ENCODE peak calls at places on chromosomes 13 and 19, in six cellular contexts. S is neuronal stem cell, P is trophoblast cell, X is H9, J is IMR-90, H is H1. N is an unnamed sample.

GRCh38 chr13:31172001-31172400 is 10.3 kb upstream of the HSPH1 start:
- DNase-seq in S (no peak), P (peak), X (no peak), J (peak), H (no peak), N (no peak)

GRCh38 chr13:76350399-76350798 is 535.8 kb downstream of the KCTD12 start:
- DNase-seq in S (no peak), P (peak), X (no peak), J (peak), H (no peak), N (no peak)

GRCh38 chr19:28037186-28037585 is 1175.8 kb downstream of the UQCRFS1 start:
- DNase-seq in S (no peak), P (no peak), X (no peak), J (no peak), H (no peak), N (no peak)

GRCh38 chr19:50858896-50859295 is 4.2 kb downstream of the KLK3 start:
- DNase-seq in S (no peak), P (no peak), X (peak), J (no peak), H (no peak), N (no peak)

GRCh38 chr19:58353717-58354477 is 605 bp upstream of the A1BG start:
- DNase-seq in S (no peak), P (no peak), X (no peak), J (no peak), H (no peak), N (no peak)

GRCh38 chr19:29596885-29597525 is 9.1 kb upstream of the POP4 start:
- DNase-seq in S (peak), P (peak), X (no peak), J (peak), H (no peak), N (peak)

GRCh38 chr19:31598730-31599238 is 249.5 kb upstream of the TSHZ3 start:
- DNase-seq in S (no peak), P (no peak), X (no peak), J (no peak), H (no peak), N (no peak)

GRCh38 chr13:36134632-36135031 is 3.5 kb upstream of the DCLK1 start:
- DNase-seq in S (no peak), P (no peak), X (no peak), J (no peak), H (no peak), N (no peak)

GRCh38 chr19:50332264-50333038 is 3.3 kb upstream of the KCNC3 start:
- DNase-seq in S (no peak), P (peak), X (peak), J (no peak), H (peak), N (peak)

GRCh38 chr19:16895467-16896097 is 6.8 kb downstream of the F2RL3 start:
- DNase-seq in S (peak), P (peak), X (no peak), J (no peak), H (no peak), N (no peak)

GRCh38 chr13:30408319-30409101 is 13.8 kb upstream of the UBE2L5 start:
- DNase-seq in S (peak), P (peak), X (peak), J (peak), H (peak), N (peak)

GRCh38 chr13:63910406-63910957 is 2494.8 kb upstream of the PCDH20 start:
- DNase-seq in S (peak), P (peak), X (peak), J (peak), H (peak), N (peak)

GRCh38 chr19:15288146-15288963 is 44.0 kb downstream of the BRD4 start:
- DNase-seq in S (no peak), P (no peak), X (no peak), J (peak), H (no peak), N (no peak)

GRCh38 chr19:17889609-17890214 is 18.0 kb downstream of the SLC5A5 start:
- DNase-seq in S (peak), P (peak), X (peak), J (peak), H (peak), N (peak)

GRCh38 chr13:99298056-99298455 is 9.1 kb downstream of the GPR183 start:
- DNase-seq in S (no peak), P (no peak), X (no peak), J (no peak), H (no peak), N (no peak)

GRCh38 chr19:20315543-20315942 is 148.5 kb downstream of the ZNF486 start:
- DNase-seq in S (no peak), P (no peak), X (no peak), J (no peak), H (no peak), N (no peak)

GRCh38 chr13:50106559-50106958 is 91.3 kb downstream of the KCNRG start:
- DNase-seq in S (no peak), P (no peak), X (no peak), J (no peak), H (no peak), N (no peak)

GRCh38 chr19:49559928-49560327 is 20.4 kb downstream of the NOSIP start:
- DNase-seq in S (no peak), P (no peak), X (peak), J (no peak), H (no peak), N (no peak)

DNA sequence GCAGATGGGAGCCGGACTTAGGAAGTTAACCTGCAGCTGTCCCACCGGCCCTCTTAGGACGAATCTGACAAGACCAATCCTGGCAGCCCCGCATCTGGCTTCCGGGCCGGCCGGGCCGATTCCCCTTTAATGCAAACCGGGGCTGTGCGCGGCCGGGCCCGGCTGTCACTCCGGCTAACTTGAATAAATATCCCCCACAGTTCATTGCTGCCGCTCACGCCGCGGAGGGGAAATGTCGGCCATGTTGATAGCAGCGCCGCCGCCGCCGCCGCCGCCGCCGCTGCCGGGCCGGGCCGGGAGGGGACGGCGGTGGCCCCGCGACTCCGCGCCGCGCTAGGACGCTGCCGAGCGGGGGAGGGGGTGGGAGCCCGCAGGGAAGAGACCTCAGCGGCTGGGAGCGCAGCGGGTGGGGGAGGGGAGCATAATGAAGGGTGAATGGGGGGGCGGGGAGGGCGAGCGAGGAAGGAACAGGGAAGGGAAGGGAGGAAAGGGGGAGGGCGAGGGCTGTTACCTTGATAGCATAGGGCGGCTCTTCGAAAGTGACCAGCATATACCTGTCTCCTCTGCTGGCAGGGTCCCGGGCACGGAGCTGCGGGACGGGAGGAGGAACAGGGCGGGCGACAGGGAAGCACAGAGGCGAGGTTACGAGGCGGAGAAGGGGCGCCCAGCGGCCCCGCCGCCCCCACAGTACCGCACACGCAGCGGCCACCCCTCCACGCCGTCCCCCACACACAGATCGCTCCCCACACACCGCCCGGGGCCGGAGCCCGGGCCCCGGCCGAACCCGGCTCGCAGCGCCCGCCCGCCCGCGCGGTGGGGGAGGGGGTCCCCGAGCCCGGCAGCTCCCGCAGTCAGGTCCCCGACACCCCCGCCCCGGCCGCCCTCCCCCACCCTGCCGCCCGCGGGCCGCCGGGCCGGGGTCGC is 1.1 kb downstream of the INTS6 start:
- DNase-seq in S (peak), P (peak), X (peak), J (peak), H (peak), N (peak)
- H3K4ac ChIP-seq in S (peak), P (peak), X (no peak), J (peak), H (peak), N (peak)

DNA sequence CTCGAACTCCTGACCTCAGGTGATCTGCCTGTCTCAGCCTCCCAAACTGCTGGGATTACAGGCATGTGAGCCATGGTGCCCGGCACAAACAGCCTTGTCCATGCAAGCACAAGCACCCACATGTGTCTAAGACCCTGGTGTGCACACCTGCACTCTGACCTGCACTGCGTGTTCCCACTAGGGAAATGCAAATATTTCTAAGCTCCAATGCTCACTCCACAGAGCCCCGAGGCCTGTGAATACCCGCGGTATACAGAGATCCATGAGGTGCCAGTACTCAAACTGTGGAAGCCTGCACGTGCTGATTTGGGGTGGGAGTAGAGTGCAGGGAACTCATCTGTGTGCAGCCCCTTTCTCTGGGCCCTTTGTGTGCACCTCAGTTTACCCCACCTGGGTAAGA is 14.7 kb downstream of the GADD45B start:
- DNase-seq in S (no peak), P (no peak), X (no peak), J (no peak), H (no peak), N (no peak)
- H2AK5ac ChIP-seq in S (no peak), P (no peak), X (no peak), J (peak), H (no peak), N (no peak)

GRCh38 chr13:113296842-113297369 is at the start of gene LAMP1:
- DNase-seq in S (peak), P (peak), X (peak), J (peak), H (peak), N (peak)
- H3K4ac ChIP-seq in S (no peak), P (peak), X (no peak), J (peak), H (no peak), N (peak)

DNA sequence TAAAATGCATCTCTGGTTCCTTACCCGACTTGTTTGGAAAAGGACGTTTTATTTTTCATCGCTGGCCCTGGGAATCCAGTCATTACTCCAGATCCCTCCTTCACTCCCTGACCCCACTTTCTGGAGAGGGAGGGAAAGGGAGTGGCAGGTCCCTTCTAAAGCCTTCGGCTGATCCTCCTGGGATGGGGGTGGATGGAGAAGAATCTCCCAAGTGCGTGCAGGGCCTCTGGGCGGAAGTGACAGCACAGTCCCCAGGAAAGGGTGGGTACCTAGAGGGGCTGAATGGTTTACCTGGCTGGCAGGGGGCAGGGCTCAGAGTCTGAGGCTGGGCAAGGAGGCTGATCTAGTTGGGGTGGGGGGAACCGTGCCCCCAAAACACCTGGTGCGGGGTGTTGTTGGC is 3.2 kb upstream of the ZNF628 start:
- DNase-seq in S (no peak), P (no peak), X (no peak), J (no peak), H (no peak), N (no peak)
- H2AK5ac ChIP-seq in S (peak), P (no peak), X (no peak), J (no peak), H (peak), N (no peak)

DNA sequence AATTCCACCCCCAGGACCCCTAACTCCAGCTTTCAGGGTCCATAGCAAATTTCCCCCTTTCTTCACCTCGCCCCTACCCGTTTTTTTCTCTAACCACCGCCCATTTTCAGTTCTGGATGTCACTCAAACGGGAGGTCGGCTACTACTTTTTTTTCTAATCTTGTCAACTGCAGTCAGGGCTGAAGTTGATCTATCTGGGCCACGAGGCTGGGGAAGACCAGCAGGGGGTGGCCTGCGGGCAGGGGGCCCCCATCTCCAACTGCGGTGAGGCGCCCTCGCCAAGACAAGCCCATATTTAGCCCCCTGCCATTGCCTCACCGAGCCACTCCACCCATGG is 748 bp downstream of the LHFPL6 start:
- DNase-seq in S (no peak), P (no peak), X (no peak), J (no peak), H (no peak), N (no peak)
- H3K4ac ChIP-seq in S (no peak), P (peak), X (no peak), J (peak), H (no peak), N (no peak)

DNA sequence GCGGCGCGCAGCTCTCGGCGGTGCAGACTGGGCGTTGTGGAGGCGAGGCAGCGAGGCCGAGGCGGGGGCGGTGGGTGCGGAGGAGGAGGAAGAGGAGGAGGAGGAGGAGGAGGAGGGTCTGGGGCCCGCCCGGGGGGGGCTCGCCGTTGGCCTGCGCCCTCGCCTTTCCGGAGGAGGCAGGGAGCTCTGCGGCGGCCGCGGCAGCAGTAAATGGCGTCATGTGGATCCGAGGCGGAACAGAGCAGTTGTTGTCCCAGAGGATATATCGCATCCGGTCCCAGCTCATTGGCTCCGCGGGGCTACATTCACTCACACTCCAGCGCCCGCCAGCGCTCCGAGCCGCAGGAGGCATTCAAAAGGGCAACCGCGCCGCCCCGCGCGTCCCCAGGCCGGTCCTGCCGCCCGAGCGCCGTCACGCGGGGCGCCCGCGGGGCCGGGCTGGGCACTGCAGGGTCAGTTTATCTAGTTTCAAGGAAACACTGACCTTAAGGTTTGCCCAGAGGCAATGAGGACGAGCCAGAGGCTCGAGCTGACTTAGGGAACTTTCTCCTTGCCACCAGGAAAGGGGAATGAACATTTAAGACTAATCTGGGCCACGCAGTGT is at the start of gene SPRY2:
- DNase-seq in S (peak), P (peak), X (peak), J (peak), H (peak), N (peak)
- H2AK5ac ChIP-seq in S (peak), P (peak), X (no peak), J (peak), H (peak), N (no peak)

DNA sequence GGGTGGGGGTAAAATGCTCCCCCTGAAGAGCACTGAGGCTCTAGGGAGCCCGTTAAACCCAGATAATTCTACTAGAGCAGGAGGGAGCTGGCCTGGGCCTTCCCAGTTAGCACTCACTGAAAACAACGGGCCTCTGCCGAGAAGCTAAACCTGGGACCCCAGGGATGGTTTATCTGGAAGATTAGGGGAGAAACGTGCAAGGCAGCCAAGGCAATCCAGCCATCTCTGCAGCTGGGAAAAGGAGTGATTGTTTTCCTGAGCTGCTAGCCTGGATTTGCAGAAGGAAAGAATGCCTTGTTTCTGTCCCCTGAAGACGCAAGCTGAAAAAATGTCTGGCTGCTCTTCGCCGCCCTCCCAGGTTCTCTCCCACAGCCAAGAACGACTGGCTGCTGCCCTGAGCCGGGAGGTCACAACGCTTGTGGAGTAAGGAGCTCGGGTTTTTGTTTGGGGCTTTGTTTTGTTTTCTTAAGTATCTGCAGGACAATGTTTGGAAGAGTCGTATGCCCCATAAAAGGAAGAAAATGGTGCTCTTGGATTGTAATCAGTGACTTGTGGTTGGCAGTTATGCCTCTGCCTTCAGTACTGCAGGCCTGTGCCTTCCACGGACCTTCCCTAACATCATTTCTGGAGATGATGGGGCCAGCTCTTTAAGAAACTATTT is 31.5 kb downstream of the COL4A2 start:
- DNase-seq in S (peak), P (peak), X (no peak), J (peak), H (no peak), N (peak)
- H3K4ac ChIP-seq in S (no peak), P (no peak), X (no peak), J (peak), H (no peak), N (no peak)

GRCh38 chr19:1093811-1094553 is 1.2 kb downstream of the POLR2E start:
- DNase-seq in S (no peak), P (no peak), X (no peak), J (no peak), H (no peak), N (no peak)
- H2AK5ac ChIP-seq in S (no peak), P (no peak), X (no peak), J (peak), H (no peak), N (no peak)

GRCh38 chr19:12205296-12205695 is 42.4 kb downstream of the ZNF136 start:
- DNase-seq in S (no peak), P (no peak), X (no peak), J (no peak), H (no peak), N (no peak)
- H3K4ac ChIP-seq in S (no peak), P (no peak), X (no peak), J (no peak), H (no peak), N (no peak)

DNA sequence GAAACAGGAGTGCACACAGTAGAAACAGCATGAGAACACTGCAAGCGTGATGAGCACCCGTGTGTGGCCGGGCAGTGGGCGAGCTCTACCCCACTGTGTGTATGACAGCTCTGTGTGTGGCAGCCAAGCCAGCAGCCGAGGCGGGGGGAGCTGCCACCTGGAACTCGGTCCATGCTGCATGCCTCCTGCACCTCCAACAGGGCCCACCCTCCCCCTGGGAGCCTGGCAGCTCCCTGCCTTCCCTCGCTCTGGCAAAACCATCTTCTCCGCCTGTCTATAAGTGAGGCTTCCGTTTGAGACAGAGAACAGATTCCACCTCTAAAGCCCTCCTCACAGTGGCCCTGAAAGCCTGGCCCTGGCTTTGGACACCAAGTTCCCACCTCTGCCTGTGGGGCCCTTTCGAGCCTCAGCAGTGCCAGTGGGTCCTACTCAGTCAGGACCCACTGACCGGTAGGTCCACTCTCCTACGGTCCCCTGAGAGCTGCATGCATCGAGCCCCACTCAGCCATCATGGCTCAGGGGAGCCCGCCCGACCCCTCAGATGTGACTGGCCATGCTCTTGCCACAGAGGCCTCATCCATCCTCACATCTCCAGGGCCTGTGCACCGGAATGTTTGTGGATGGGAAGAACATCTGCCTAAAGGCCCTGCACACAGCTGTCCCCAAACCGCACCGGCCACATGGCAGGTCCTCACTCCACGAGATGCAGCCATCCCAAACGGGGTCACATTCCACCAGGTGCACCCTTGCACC is 52.4 kb upstream of the C13orf46 start:
- DNase-seq in S (no peak), P (no peak), X (no peak), J (no peak), H (no peak), N (no peak)
- H2AK5ac ChIP-seq in S (peak), P (no peak), X (no peak), J (peak), H (no peak), N (no peak)

N was measured in mesendoderm.